ENCODE peak calls at places on chromosomes 7 and 10, in five cellular contexts. E is HCT116, F is mesendoderm, C is mammary epithelial cell, M is neural progenitor cell. A is an unnamed sample.

GRCh38 chr10:35898722-35899485 is 256.8 kb upstream of the FZD8 start:
- DNase-seq in E (no peak), F (peak; percentile 53), C (no peak), M (no peak), A (no peak)

GRCh38 chr7:47047384-47047783 is 534.5 kb downstream of the TNS3 start:
- DNase-seq in E (no peak), F (no peak), C (no peak), M (no peak), A (no peak)

GRCh38 chr7:47693161-47693740 is 111.3 kb upstream of the TNS3 start:
- DNase-seq in E (no peak), F (no peak), C (peak; percentile 53), M (no peak), A (no peak)

GRCh38 chr7:96380111-96380512 is 58.2 kb upstream of the SLC25A13 start:
- DNase-seq in E (no peak), F (peak; percentile 16), C (no peak), M (peak; percentile 16), A (peak; percentile 23)

GRCh38 chr7:129188892-129189660 is 643 bp downstream of the SMO start:
- DNase-seq in E (no peak), F (peak; percentile 35), C (peak; percentile 10), M (peak; percentile 60), A (peak; percentile 7)

GRCh38 chr7:73828107-73828803 is 2.5 kb upstream of the CLDN4 start:
- DNase-seq in E (peak; percentile 90), F (peak; percentile 90), C (peak; percentile 87), M (no peak), A (no peak)

GRCh38 chr7:99473315-99473596 is 566 bp downstream of the ZNF789 start:
- DNase-seq in E (peak; percentile 48), F (peak; percentile 77), C (peak; percentile 74), M (peak; percentile 54), A (peak; percentile 38)

GRCh38 chr10:60964257-60965235 is 20.6 kb upstream of the RHOBTB1 start:
- DNase-seq in E (peak; percentile 73), F (peak; percentile 82), C (peak; percentile 82), M (peak; percentile 72), A (peak; percentile 63)

GRCh38 chr7:65449505-65449852 is 75.8 kb downstream of the ZNF92 start:
- DNase-seq in E (no peak), F (no peak), C (peak; percentile 38), M (no peak), A (no peak)

GRCh38 chr10:86747796-86748581 is 8.4 kb upstream of the BMPR1A start:
- DNase-seq in E (no peak), F (no peak), C (no peak), M (no peak), A (no peak)

GRCh38 chr10:104824378-104825006 is 183.4 kb downstream of the SORCS3 start:
- DNase-seq in E (peak; percentile 22), F (peak; percentile 69), C (peak; percentile 39), M (peak; percentile 83), A (peak; percentile 70)

GRCh38 chr7:36971515-36972139 is 247.3 kb upstream of the AOAH start:
- DNase-seq in E (no peak), F (no peak), C (no peak), M (peak; percentile 70), A (no peak)

GRCh38 chr7:116161733-116162132 is 48.6 kb upstream of the TES start:
- DNase-seq in E (no peak), F (peak; percentile 96), C (no peak), M (peak; percentile 51), A (no peak)

GRCh38 chr7:105909742-105910141 is 33.3 kb upstream of the ATXN7L1 start:
- DNase-seq in E (no peak), F (no peak), C (no peak), M (no peak), A (no peak)

GRCh38 chr7:24381919-24382505 is 98.0 kb downstream of the NPY start:
- DNase-seq in E (peak; percentile 10), F (peak; percentile 53), C (peak; percentile 12), M (peak; percentile 35), A (no peak)

GRCh38 chr7:151410405-151411390 is 860 bp upstream of the WDR86 start:
- DNase-seq in E (no peak), F (peak; percentile 83), C (no peak), M (peak; percentile 71), A (no peak)

GRCh38 chr10:33529234-33529633 is 194.8 kb upstream of the NRP1 start:
- DNase-seq in E (no peak), F (no peak), C (no peak), M (no peak), A (no peak)

GRCh38 chr10:127978481-127978880 is 71.6 kb downstream of the PTPRE start:
- DNase-seq in E (no peak), F (no peak), C (no peak), M (no peak), A (no peak)

GRCh38 chr10:72075184-72076115 is 12.9 kb downstream of the SPOCK2 start:
- DNase-seq in E (no peak), F (no peak), C (no peak), M (no peak), A (no peak)

GRCh38 chr7:46859963-46860475 is 721.9 kb downstream of the TNS3 start:
- DNase-seq in E (no peak), F (no peak), C (peak; percentile 71), M (no peak), A (no peak)

GRCh38 chr10:93386496-93387369 is 95.4 kb downstream of the MYOF start:
- DNase-seq in E (no peak), F (no peak), C (no peak), M (no peak), A (peak; percentile 17)

GRCh38 chr7:84647797-84648762 is 453.5 kb upstream of the SEMA3A start:
- DNase-seq in E (no peak), F (peak; percentile 54), C (no peak), M (no peak), A (no peak)

GRCh38 chr10:4527281-4527960 is 298.6 kb upstream of the AKR1E2 start:
- DNase-seq in E (no peak), F (no peak), C (peak; percentile 75), M (no peak), A (no peak)

DNA sequence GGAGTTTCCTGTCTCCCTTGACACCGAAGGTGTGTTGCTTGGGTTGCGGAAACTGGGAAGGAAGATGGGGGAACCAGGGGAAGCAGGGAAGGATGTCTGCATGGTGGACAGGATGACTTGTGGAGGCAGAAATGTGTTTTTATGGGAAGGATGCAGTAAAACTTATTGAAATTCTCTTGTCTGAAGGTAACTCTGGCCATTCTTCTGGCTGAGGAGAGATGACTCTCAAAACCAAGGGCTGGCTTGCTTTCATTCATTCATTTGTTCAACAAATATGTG is 1.5 kb downstream of the UBTD1 start:
- DNase-seq in E (no peak), F (no peak), C (no peak), M (no peak), A (no peak)
- H3K4me3 ChIP-seq in E (peak overlapping the region; percentile 76), F (no peak overlapping the region), C (peak overlapping the region; percentile 98), M (peak overlapping the region; percentile 88), A (no peak overlapping the region)

GRCh38 chr10:26334232-26334931 is 103.8 kb upstream of the APBB1IP start:
- DNase-seq in E (no peak), F (no peak), C (no peak), M (no peak), A (no peak)

GRCh38 chr10:26335574-26336093 is 102.5 kb upstream of the APBB1IP start:
- DNase-seq in E (no peak), F (no peak), C (no peak), M (no peak), A (no peak)

GRCh38 chr10:26331376-26331775 is 106.8 kb upstream of the APBB1IP start:
- DNase-seq in E (no peak), F (no peak), C (no peak), M (no peak), A (no peak)

GRCh38 chr10:26336979-26337378 is 101.2 kb upstream of the APBB1IP start:
- DNase-seq in E (no peak), F (no peak), C (no peak), M (no peak), A (no peak)

GRCh38 chr10:26334932-26335573 is 103.1 kb upstream of the APBB1IP start:
- DNase-seq in E (peak; percentile 66), F (peak; percentile 86), C (peak; percentile 48), M (peak; percentile 81), A (peak; percentile 70)
- H3K4me2 ChIP-seq in E (peak overlapping the region; percentile 70), F (peak overlapping the region; percentile 14), C (no peak overlapping the region), M (peak overlapping the region; percentile 32), A (peak overlapping the region; percentile 58)

DNA sequence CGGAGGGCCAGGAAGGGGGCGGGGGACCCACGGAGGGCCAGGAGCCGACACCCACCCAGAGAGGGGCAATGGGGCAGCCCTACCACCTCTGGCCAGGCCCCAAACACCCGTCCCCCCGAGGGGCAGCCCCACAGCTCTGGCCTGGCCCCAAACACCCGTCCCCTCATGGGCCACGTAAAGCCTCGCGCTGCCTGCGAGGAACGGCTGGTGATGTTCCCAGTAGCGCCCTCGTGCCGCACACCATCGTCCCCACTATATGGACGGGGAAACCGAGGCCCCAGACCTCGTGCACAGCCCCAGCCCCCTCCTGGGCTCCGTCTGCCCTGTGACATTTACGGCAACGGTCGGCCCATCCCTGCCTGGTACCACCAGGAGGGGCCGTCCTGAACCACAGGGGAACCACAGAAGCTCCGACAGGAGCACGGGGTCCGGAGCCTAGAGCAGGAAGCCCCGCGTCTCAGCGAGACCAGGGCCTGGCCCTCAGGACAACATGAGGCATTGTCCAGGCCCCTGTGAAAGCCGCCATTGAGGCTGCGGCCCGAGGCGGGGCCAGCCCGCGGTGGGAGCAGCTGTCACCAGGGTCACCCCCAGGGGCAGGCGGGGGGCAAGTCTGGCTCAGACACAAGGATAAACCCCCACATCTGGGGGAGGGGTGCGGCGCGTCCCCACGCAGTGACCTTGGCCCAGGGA is 35.6 kb downstream of the GET4 start:
- DNase-seq in E (no peak), F (no peak), C (no peak), M (no peak), A (no peak)
- H3K4me1 ChIP-seq in E (peaks cover 6% of the 10 kb centered on the region), F (no peaks in the 10 kb centered on the region), C (peaks cover 20% of the 10 kb centered on the region), M (no peaks in the 10 kb centered on the region), A (no peaks in the 10 kb centered on the region)

GRCh38 chr10:67784584-67784983 is 53.4 kb downstream of the DNAJC12 start:
- DNase-seq in E (no peak), F (no peak), C (no peak), M (no peak), A (no peak)

GRCh38 chr10:67783576-67784294 is 54.3 kb downstream of the DNAJC12 start:
- DNase-seq in E (no peak), F (no peak), C (no peak), M (no peak), A (no peak)

GRCh38 chr10:67782556-67782955 is 55.4 kb downstream of the DNAJC12 start:
- DNase-seq in E (no peak), F (no peak), C (no peak), M (no peak), A (no peak)

GRCh38 chr10:67779455-67780205 is 58.4 kb downstream of the DNAJC12 start:
- DNase-seq in E (peak; percentile 75), F (peak; percentile 80), C (peak; percentile 46), M (peak; percentile 85), A (peak; percentile 73)

GRCh38 chr10:67780759-67781538 is 57.0 kb downstream of the DNAJC12 start:
- DNase-seq in E (no peak), F (no peak), C (no peak), M (no peak), A (peak; percentile 38)
- H3K4me3 ChIP-seq in E (no peak overlapping the region), F (no peak overlapping the region), C (no peak overlapping the region), M (no peak overlapping the region), A (no peak overlapping the region)